ENCODE peak calls at places on chromosomes 11 and 22, in nine cellular contexts. One of them, this sample, is unnamed.

GRCh38 chr11:18081551-18081950 is 24.3 kb downstream of the SAAL1 start:
- DNase-seq in EH: no peak
- DNase-seq in stimulated activated CD4-positive, alpha-beta T cell treated with anti-CD3 and anti-CD28 coated beads, TNF-alpha, amount 100 ng/mL, for 24 hours: no peak
- DNase-seq in cardiac fibroblast: no peak
- DNase-seq in GM04503: no peak
- DNase-seq in Ammon's horn: no peak
- DNase-seq in stimulated activated CD8-positive, alpha-beta memory T cell treated with anti-CD3 and anti-CD28 coated beads, Interleukin-15, amount 100 ng/mL, for 4 hours: no peak
- DNase-seq in hippocampal formation: no peak
- DNase-seq in activated CD4-positive, alpha-beta T cell treated with anti-CD3 and anti-CD28 coated beads, Interleukin-2, amount 50 U/mL, for 24 hours: no peak
- DNase-seq in this sample: no peak

GRCh38 chr11:46249103-46249942 is 28.1 kb upstream of the CREB3L1 start:
- DNase-seq in EH: peak
- DNase-seq in stimulated activated CD8-positive, alpha-beta memory T cell treated with anti-CD3 and anti-CD28 coated beads, Interleukin-15, amount 100 ng/mL, for 4 hours: no peak
- DNase-seq in stimulated activated CD4-positive, alpha-beta T cell treated with anti-CD3 and anti-CD28 coated beads, TNF-alpha, amount 100 ng/mL, for 24 hours: no peak
- DNase-seq in cardiac fibroblast: peak
- DNase-seq in hippocampal formation: no peak
- DNase-seq in Ammon's horn: no peak
- DNase-seq in activated CD4-positive, alpha-beta T cell treated with anti-CD3 and anti-CD28 coated beads, Interleukin-2, amount 50 U/mL, for 24 hours: no peak
- DNase-seq in GM04503: no peak
- DNase-seq in this sample: no peak

GRCh38 chr22:25054943-25055511 is 102.5 kb downstream of the KIAA1671 start:
- DNase-seq in EH: no peak
- DNase-seq in stimulated activated CD8-positive, alpha-beta memory T cell treated with anti-CD3 and anti-CD28 coated beads, Interleukin-15, amount 100 ng/mL, for 4 hours: peak
- DNase-seq in GM04503: no peak
- DNase-seq in stimulated activated CD4-positive, alpha-beta T cell treated with anti-CD3 and anti-CD28 coated beads, TNF-alpha, amount 100 ng/mL, for 24 hours: peak
- DNase-seq in Ammon's horn: peak
- DNase-seq in cardiac fibroblast: no peak
- DNase-seq in hippocampal formation: peak
- DNase-seq in activated CD4-positive, alpha-beta T cell treated with anti-CD3 and anti-CD28 coated beads, Interleukin-2, amount 50 U/mL, for 24 hours: no peak
- DNase-seq in this sample: peak

GRCh38 chr11:95827661-95828060 is 37.4 kb downstream of the CEP57 start:
- DNase-seq in hippocampal formation: no peak
- DNase-seq in EH: peak
- DNase-seq in stimulated activated CD8-positive, alpha-beta memory T cell treated with anti-CD3 and anti-CD28 coated beads, Interleukin-15, amount 100 ng/mL, for 4 hours: no peak
- DNase-seq in activated CD4-positive, alpha-beta T cell treated with anti-CD3 and anti-CD28 coated beads, Interleukin-2, amount 50 U/mL, for 24 hours: no peak
- DNase-seq in Ammon's horn: no peak
- DNase-seq in stimulated activated CD4-positive, alpha-beta T cell treated with anti-CD3 and anti-CD28 coated beads, TNF-alpha, amount 100 ng/mL, for 24 hours: no peak
- DNase-seq in GM04503: no peak
- DNase-seq in cardiac fibroblast: peak
- DNase-seq in this sample: no peak

GRCh38 chr11:47552086-47552580 is 799 bp downstream of the CELF1 start:
- DNase-seq in activated CD4-positive, alpha-beta T cell treated with anti-CD3 and anti-CD28 coated beads, Interleukin-2, amount 50 U/mL, for 24 hours: no peak
- DNase-seq in GM04503: no peak
- DNase-seq in cardiac fibroblast: peak
- DNase-seq in EH: peak
- DNase-seq in stimulated activated CD8-positive, alpha-beta memory T cell treated with anti-CD3 and anti-CD28 coated beads, Interleukin-15, amount 100 ng/mL, for 4 hours: no peak
- DNase-seq in hippocampal formation: no peak
- DNase-seq in Ammon's horn: peak
- DNase-seq in stimulated activated CD4-positive, alpha-beta T cell treated with anti-CD3 and anti-CD28 coated beads, TNF-alpha, amount 100 ng/mL, for 24 hours: no peak
- DNase-seq in this sample: peak

GRCh38 chr11:1511937-1512496 is 25.4 kb upstream of the MOB2 start:
- DNase-seq in activated CD4-positive, alpha-beta T cell treated with anti-CD3 and anti-CD28 coated beads, Interleukin-2, amount 50 U/mL, for 24 hours: no peak
- DNase-seq in GM04503: no peak
- DNase-seq in stimulated activated CD4-positive, alpha-beta T cell treated with anti-CD3 and anti-CD28 coated beads, TNF-alpha, amount 100 ng/mL, for 24 hours: no peak
- DNase-seq in cardiac fibroblast: no peak
- DNase-seq in EH: no peak
- DNase-seq in hippocampal formation: no peak
- DNase-seq in stimulated activated CD8-positive, alpha-beta memory T cell treated with anti-CD3 and anti-CD28 coated beads, Interleukin-15, amount 100 ng/mL, for 4 hours: no peak
- DNase-seq in Ammon's horn: no peak
- DNase-seq in this sample: no peak

GRCh38 chr11:57541099-57541670 is 3.8 kb downstream of the SMTNL1 start:
- DNase-seq in stimulated activated CD4-positive, alpha-beta T cell treated with anti-CD3 and anti-CD28 coated beads, TNF-alpha, amount 100 ng/mL, for 24 hours: no peak
- DNase-seq in EH: no peak
- DNase-seq in activated CD4-positive, alpha-beta T cell treated with anti-CD3 and anti-CD28 coated beads, Interleukin-2, amount 50 U/mL, for 24 hours: no peak
- DNase-seq in cardiac fibroblast: no peak
- DNase-seq in hippocampal formation: no peak
- DNase-seq in GM04503: no peak
- DNase-seq in stimulated activated CD8-positive, alpha-beta memory T cell treated with anti-CD3 and anti-CD28 coated beads, Interleukin-15, amount 100 ng/mL, for 4 hours: no peak
- DNase-seq in Ammon's horn: no peak
- DNase-seq in this sample: no peak

GRCh38 chr11:124115782-124116616 is 749 bp downstream of the VWA5A start:
- DNase-seq in cardiac fibroblast: peak
- DNase-seq in activated CD4-positive, alpha-beta T cell treated with anti-CD3 and anti-CD28 coated beads, Interleukin-2, amount 50 U/mL, for 24 hours: no peak
- DNase-seq in stimulated activated CD4-positive, alpha-beta T cell treated with anti-CD3 and anti-CD28 coated beads, TNF-alpha, amount 100 ng/mL, for 24 hours: no peak
- DNase-seq in hippocampal formation: no peak
- DNase-seq in Ammon's horn: peak
- DNase-seq in GM04503: no peak
- DNase-seq in stimulated activated CD8-positive, alpha-beta memory T cell treated with anti-CD3 and anti-CD28 coated beads, Interleukin-15, amount 100 ng/mL, for 4 hours: no peak
- DNase-seq in EH: no peak
- DNase-seq in this sample: no peak

GRCh38 chr11:102079625-102080024 is 30.6 kb upstream of the YAP1 start:
- DNase-seq in GM04503: no peak
- DNase-seq in activated CD4-positive, alpha-beta T cell treated with anti-CD3 and anti-CD28 coated beads, Interleukin-2, amount 50 U/mL, for 24 hours: no peak
- DNase-seq in cardiac fibroblast: no peak
- DNase-seq in hippocampal formation: no peak
- DNase-seq in EH: no peak
- DNase-seq in stimulated activated CD8-positive, alpha-beta memory T cell treated with anti-CD3 and anti-CD28 coated beads, Interleukin-15, amount 100 ng/mL, for 4 hours: no peak
- DNase-seq in stimulated activated CD4-positive, alpha-beta T cell treated with anti-CD3 and anti-CD28 coated beads, TNF-alpha, amount 100 ng/mL, for 24 hours: no peak
- DNase-seq in Ammon's horn: no peak
- DNase-seq in this sample: no peak

GRCh38 chr11:96038046-96038445 is 114.1 kb upstream of the MTMR2 start:
- DNase-seq in hippocampal formation: no peak
- DNase-seq in stimulated activated CD8-positive, alpha-beta memory T cell treated with anti-CD3 and anti-CD28 coated beads, Interleukin-15, amount 100 ng/mL, for 4 hours: no peak
- DNase-seq in activated CD4-positive, alpha-beta T cell treated with anti-CD3 and anti-CD28 coated beads, Interleukin-2, amount 50 U/mL, for 24 hours: no peak
- DNase-seq in cardiac fibroblast: no peak
- DNase-seq in Ammon's horn: no peak
- DNase-seq in EH: no peak
- DNase-seq in stimulated activated CD4-positive, alpha-beta T cell treated with anti-CD3 and anti-CD28 coated beads, TNF-alpha, amount 100 ng/mL, for 24 hours: no peak
- DNase-seq in GM04503: no peak
- DNase-seq in this sample: no peak

GRCh38 chr11:12114487-12115033 is 4.2 kb downstream of the MICAL2 start:
- DNase-seq in stimulated activated CD4-positive, alpha-beta T cell treated with anti-CD3 and anti-CD28 coated beads, TNF-alpha, amount 100 ng/mL, for 24 hours: no peak
- DNase-seq in Ammon's horn: no peak
- DNase-seq in activated CD4-positive, alpha-beta T cell treated with anti-CD3 and anti-CD28 coated beads, Interleukin-2, amount 50 U/mL, for 24 hours: no peak
- DNase-seq in stimulated activated CD8-positive, alpha-beta memory T cell treated with anti-CD3 and anti-CD28 coated beads, Interleukin-15, amount 100 ng/mL, for 4 hours: no peak
- DNase-seq in EH: no peak
- DNase-seq in cardiac fibroblast: peak
- DNase-seq in hippocampal formation: no peak
- DNase-seq in GM04503: no peak
- DNase-seq in this sample: no peak

GRCh38 chr22:20967697-20968201 is 694 bp downstream of the AIFM3 start:
- DNase-seq in stimulated activated CD4-positive, alpha-beta T cell treated with anti-CD3 and anti-CD28 coated beads, TNF-alpha, amount 100 ng/mL, for 24 hours: no peak
- DNase-seq in GM04503: no peak
- DNase-seq in cardiac fibroblast: no peak
- DNase-seq in hippocampal formation: no peak
- DNase-seq in activated CD4-positive, alpha-beta T cell treated with anti-CD3 and anti-CD28 coated beads, Interleukin-2, amount 50 U/mL, for 24 hours: no peak
- DNase-seq in Ammon's horn: no peak
- DNase-seq in stimulated activated CD8-positive, alpha-beta memory T cell treated with anti-CD3 and anti-CD28 coated beads, Interleukin-15, amount 100 ng/mL, for 4 hours: no peak
- DNase-seq in EH: no peak
- DNase-seq in this sample: no peak

GRCh38 chr11:46352063-46352841 is 5.0 kb downstream of the DGKZ start:
- DNase-seq in hippocampal formation: no peak
- DNase-seq in activated CD4-positive, alpha-beta T cell treated with anti-CD3 and anti-CD28 coated beads, Interleukin-2, amount 50 U/mL, for 24 hours: peak
- DNase-seq in cardiac fibroblast: peak
- DNase-seq in GM04503: no peak
- DNase-seq in EH: peak
- DNase-seq in stimulated activated CD4-positive, alpha-beta T cell treated with anti-CD3 and anti-CD28 coated beads, TNF-alpha, amount 100 ng/mL, for 24 hours: peak
- DNase-seq in stimulated activated CD8-positive, alpha-beta memory T cell treated with anti-CD3 and anti-CD28 coated beads, Interleukin-15, amount 100 ng/mL, for 4 hours: peak
- DNase-seq in Ammon's horn: peak
- DNase-seq in this sample: peak

GRCh38 chr22:39242389-39242808 is 2.4 kb downstream of the PDGFB start:
- DNase-seq in GM04503: no peak
- DNase-seq in cardiac fibroblast: no peak
- DNase-seq in hippocampal formation: no peak
- DNase-seq in stimulated activated CD8-positive, alpha-beta memory T cell treated with anti-CD3 and anti-CD28 coated beads, Interleukin-15, amount 100 ng/mL, for 4 hours: no peak
- DNase-seq in Ammon's horn: no peak
- DNase-seq in stimulated activated CD4-positive, alpha-beta T cell treated with anti-CD3 and anti-CD28 coated beads, TNF-alpha, amount 100 ng/mL, for 24 hours: no peak
- DNase-seq in activated CD4-positive, alpha-beta T cell treated with anti-CD3 and anti-CD28 coated beads, Interleukin-2, amount 50 U/mL, for 24 hours: no peak
- DNase-seq in EH: no peak
- DNase-seq in this sample: no peak

GRCh38 chr22:45212992-45213751 is 27.5 kb downstream of the KIAA0930 start:
- DNase-seq in activated CD4-positive, alpha-beta T cell treated with anti-CD3 and anti-CD28 coated beads, Interleukin-2, amount 50 U/mL, for 24 hours: no peak
- DNase-seq in stimulated activated CD8-positive, alpha-beta memory T cell treated with anti-CD3 and anti-CD28 coated beads, Interleukin-15, amount 100 ng/mL, for 4 hours: no peak
- DNase-seq in cardiac fibroblast: peak
- DNase-seq in Ammon's horn: peak
- DNase-seq in stimulated activated CD4-positive, alpha-beta T cell treated with anti-CD3 and anti-CD28 coated beads, TNF-alpha, amount 100 ng/mL, for 24 hours: no peak
- DNase-seq in hippocampal formation: peak
- DNase-seq in EH: peak
- DNase-seq in GM04503: no peak
- DNase-seq in this sample: no peak

GRCh38 chr22:39115570-39115969 is 18.5 kb downstream of the APOBEC3H start:
- DNase-seq in activated CD4-positive, alpha-beta T cell treated with anti-CD3 and anti-CD28 coated beads, Interleukin-2, amount 50 U/mL, for 24 hours: no peak
- DNase-seq in stimulated activated CD8-positive, alpha-beta memory T cell treated with anti-CD3 and anti-CD28 coated beads, Interleukin-15, amount 100 ng/mL, for 4 hours: no peak
- DNase-seq in cardiac fibroblast: no peak
- DNase-seq in GM04503: no peak
- DNase-seq in hippocampal formation: no peak
- DNase-seq in EH: no peak
- DNase-seq in stimulated activated CD4-positive, alpha-beta T cell treated with anti-CD3 and anti-CD28 coated beads, TNF-alpha, amount 100 ng/mL, for 24 hours: no peak
- DNase-seq in Ammon's horn: no peak
- DNase-seq in this sample: no peak

GRCh38 chr11:130531061-130531460 is 82.6 kb downstream of the ADAMTS15 start:
- DNase-seq in activated CD4-positive, alpha-beta T cell treated with anti-CD3 and anti-CD28 coated beads, Interleukin-2, amount 50 U/mL, for 24 hours: no peak
- DNase-seq in hippocampal formation: no peak
- DNase-seq in cardiac fibroblast: peak
- DNase-seq in stimulated activated CD4-positive, alpha-beta T cell treated with anti-CD3 and anti-CD28 coated beads, TNF-alpha, amount 100 ng/mL, for 24 hours: no peak
- DNase-seq in GM04503: no peak
- DNase-seq in Ammon's horn: no peak
- DNase-seq in stimulated activated CD8-positive, alpha-beta memory T cell treated with anti-CD3 and anti-CD28 coated beads, Interleukin-15, amount 100 ng/mL, for 4 hours: no peak
- DNase-seq in EH: no peak
- DNase-seq in this sample: no peak

GRCh38 chr11:68308068-68308467 is 4.3 kb upstream of the LRP5 start:
- DNase-seq in cardiac fibroblast: no peak
- DNase-seq in EH: no peak
- DNase-seq in stimulated activated CD4-positive, alpha-beta T cell treated with anti-CD3 and anti-CD28 coated beads, TNF-alpha, amount 100 ng/mL, for 24 hours: no peak
- DNase-seq in activated CD4-positive, alpha-beta T cell treated with anti-CD3 and anti-CD28 coated beads, Interleukin-2, amount 50 U/mL, for 24 hours: no peak
- DNase-seq in Ammon's horn: no peak
- DNase-seq in stimulated activated CD8-positive, alpha-beta memory T cell treated with anti-CD3 and anti-CD28 coated beads, Interleukin-15, amount 100 ng/mL, for 4 hours: no peak
- DNase-seq in hippocampal formation: no peak
- DNase-seq in GM04503: no peak
- DNase-seq in this sample: no peak

This sample was measured in CD4-positive, CD25-positive, alpha-beta regulatory T cell.